ENCODE peak calls at places on chromosomes 6 and 20, in five cellular contexts. H is germinal center, E is transverse colon, O is NCI-H1930, Y is dorsolateral prefrontal cortex. P is an unnamed sample.
A peak's percentile ranks its signal among the peaks of the same experiment; 100 is the strongest.

GRCh38 chr6:164690702-164691500 is 618.5 kb downstream of the C6orf118 start:
- DNase-seq in H (no peak), E (no peak), O (no peak), Y (no peak), P (no peak)

GRCh38 chr20:31669876-31670275 is 32.2 kb downstream of the COX4I2 start:
- DNase-seq in H (no peak), E (no peak), O (no peak), Y (no peak), P (peak; percentile 36)

GRCh38 chr6:3894535-3895302 is 45.5 kb downstream of the FAM50B start:
- DNase-seq in H (no peak), E (no peak), O (no peak), Y (no peak), P (no peak)

GRCh38 chr20:9353916-9354276 is 160.5 kb upstream of the LAMP5 start:
- DNase-seq in H (no peak), E (no peak), O (no peak), Y (no peak), P (no peak)

GRCh38 chr6:143536866-143537691 is 25.6 kb upstream of the FUCA2 start:
- DNase-seq in H (peak; percentile 40), E (peak; percentile 81), O (no peak), Y (peak; percentile 66), P (peak; percentile 83)

GRCh38 chr6:52361347-52361944 is 505 bp upstream of the PAQR8 start:
- DNase-seq in H (peak; percentile 46), E (peak; percentile 66), O (no peak), Y (no peak), P (no peak)

GRCh38 chr6:155779421-155779820 is 323.8 kb upstream of the NOX3 start:
- DNase-seq in H (no peak), E (no peak), O (no peak), Y (no peak), P (no peak)

GRCh38 chr20:47610247-47610944 is 108.7 kb downstream of the NCOA3 start:
- DNase-seq in H (no peak), E (peak; percentile 44), O (no peak), Y (no peak), P (no peak)

GRCh38 chr6:123888779-123889513 is 85.3 kb downstream of the NKAIN2 start:
- DNase-seq in H (no peak), E (no peak), O (no peak), Y (no peak), P (no peak)

GRCh38 chr6:135438907-135439535 is 58.5 kb downstream of the AHI1 start:
- DNase-seq in H (peak; percentile 18), E (no peak), O (no peak), Y (no peak), P (peak; percentile 12)

GRCh38 chr6:1285589-1286340 is 26.1 kb upstream of the FOXQ1 start:
- DNase-seq in H (no peak), E (no peak), O (no peak), Y (no peak), P (no peak)

GRCh38 chr6:68572525-68572924 is 62.6 kb upstream of the ADGRB3 start:
- DNase-seq in H (peak; percentile 11), E (no peak), O (no peak), Y (no peak), P (peak; percentile 63)

GRCh38 chr20:63639093-63639860 is 12.4 kb upstream of the GMEB2 start:
- DNase-seq in H (no peak), E (peak; percentile 59), O (no peak), Y (no peak), P (no peak)

GRCh38 chr20:56826971-56827645 is 198.0 kb downstream of the TFAP2C start:
- DNase-seq in H (no peak), E (no peak), O (no peak), Y (no peak), P (no peak)

GRCh38 chr6:113299526-113299925 is 557.6 kb upstream of the MARCKS start:
- DNase-seq in H (no peak), E (no peak), O (no peak), Y (no peak), P (no peak)

GRCh38 chr6:46217671-46218131 is 46.9 kb upstream of the ENPP5 start:
- DNase-seq in H (peak; percentile 76), E (no peak), O (no peak), Y (peak; percentile 56), P (no peak)

GRCh38 chr6:39419607-39420006 is 97.1 kb upstream of the KCNK16 start:
- DNase-seq in H (no peak), E (no peak), O (no peak), Y (no peak), P (no peak)

GRCh38 chr20:4513720-4514119 is 208.0 kb upstream of the PRND start:
- DNase-seq in H (no peak), E (no peak), O (no peak), Y (no peak), P (no peak)

GRCh38 chr6:159578629-159579028 is 114.4 kb downstream of the SOD2 start:
- DNase-seq in H (no peak), E (no peak), O (no peak), Y (no peak), P (no peak)

GRCh38 chr6:146543211-146543939 is at the start of gene RAB32:
- DNase-seq in H (peak; percentile 32), E (peak; percentile 93), O (peak; percentile 21), Y (peak; percentile 85), P (peak; percentile 93)

GRCh38 chr6:141580988-141581387 is 551.7 kb upstream of the GJE1 start:
- DNase-seq in H (no peak), E (no peak), O (no peak), Y (no peak), P (no peak)

GRCh38 chr6:75428204-75428603 is 65.4 kb downstream of the FILIP1 start:
- DNase-seq in H (no peak), E (no peak), O (no peak), Y (no peak), P (no peak)

GRCh38 chr6:119276211-119276610 is 73.3 kb downstream of the MAN1A1 start:
- DNase-seq in H (no peak), E (no peak), O (no peak), Y (no peak), P (no peak)

GRCh38 chr6:136030131-136030530 is 178.6 kb downstream of the PDE7B start:
- DNase-seq in H (no peak), E (no peak), O (no peak), Y (no peak), P (no peak)

GRCh38 chr6:40586800-40587201 is 363 bp downstream of the LRFN2 start:
- DNase-seq in H (no peak), E (no peak), O (no peak), Y (peak; percentile 52), P (peak; percentile 10)

GRCh38 chr20:23461180-23461579 is 8.5 kb upstream of the CST11 start:
- DNase-seq in H (no peak), E (no peak), O (no peak), Y (no peak), P (no peak)

GRCh38 chr20:49647509-49647908 is 66.2 kb downstream of the B4GALT5 start:
- DNase-seq in H (no peak), E (no peak), O (no peak), Y (no peak), P (no peak)

GRCh38 chr6:47308674-47309325 is 905 bp downstream of the TNFRSF21 start:
- DNase-seq in H (peak; percentile 8), E (peak; percentile 22), O (no peak), Y (peak; percentile 49), P (peak; percentile 70)

GRCh38 chr20:3239026-3239866 is at the start of gene SLC4A11:
- DNase-seq in H (peak; percentile 58), E (peak; percentile 77), O (no peak), Y (no peak), P (peak; percentile 76)

GRCh38 chr6:163860194-163861081 is 445.9 kb downstream of the QKI start:
- DNase-seq in H (no peak), E (no peak), O (no peak), Y (no peak), P (no peak)

GRCh38 chr20:52031574-52032303 is 159.8 kb downstream of the ZFP64 start:
- DNase-seq in H (no peak), E (peak; percentile 38), O (no peak), Y (no peak), P (no peak)

GRCh38 chr20:5674176-5674660 is 76.0 kb upstream of the SHLD1 start:
- DNase-seq in H (peak; percentile 66), E (no peak), O (no peak), Y (no peak), P (no peak)

GRCh38 chr6:43705996-43706395 is 18.4 kb upstream of the MRPS18A start:
- DNase-seq in H (peak; percentile 76), E (no peak), O (no peak), Y (no peak), P (no peak)

GRCh38 chr6:36838896-36839818 is at the start of gene CPNE5:
- DNase-seq in H (no peak), E (no peak), O (no peak), Y (peak; percentile 71), P (peak; percentile 74)

GRCh38 chr20:55415567-55416142 is 589.7 kb downstream of the CBLN4 start:
- DNase-seq in H (no peak), E (no peak), O (no peak), Y (no peak), P (peak; percentile 44)

GRCh38 chr6:135271626-135272025 is 90.5 kb downstream of the MYB start:
- DNase-seq in H (no peak), E (no peak), O (no peak), Y (no peak), P (no peak)

GRCh38 chr6:2275207-2275891 is 29.9 kb upstream of the GMDS start:
- DNase-seq in H (no peak), E (no peak), O (no peak), Y (no peak), P (no peak)

GRCh38 chr20:20083796-20084195 is 31.5 kb downstream of the CFAP61 start:
- DNase-seq in H (peak; percentile 27), E (no peak), O (peak; percentile 79), Y (no peak), P (peak; percentile 58)

GRCh38 chr6:43942011-43942442 is 172.0 kb downstream of the VEGFA start:
- DNase-seq in H (no peak), E (no peak), O (no peak), Y (no peak), P (no peak)